ENCODE peak calls at places on chromosomes 11 and 22, in seven cellular contexts. One of them, this sample, is unnamed.

GRCh38 chr22:27270818-27271510 is 530.6 kb downstream of the MN1 start:
- DNase-seq in HepG2: no peak
- DNase-seq in SK-N-SH: no peak
- DNase-seq in H1: no peak
- DNase-seq in K562: no peak
- DNase-seq in GM12878: no peak
- DNase-seq in Panc1: no peak
- DNase-seq in this sample: no peak

GRCh38 chr11:2294340-2295290 is 7.1 kb downstream of the C11orf21 start:
- DNase-seq in HepG2: no peak
- DNase-seq in SK-N-SH: no peak
- DNase-seq in H1: peak
- DNase-seq in K562: no peak
- DNase-seq in GM12878: no peak
- DNase-seq in Panc1: no peak
- DNase-seq in this sample: no peak

GRCh38 chr11:19232910-19233503 is 7.7 kb downstream of the E2F8 start:
- DNase-seq in HepG2: no peak
- DNase-seq in SK-N-SH: no peak
- DNase-seq in H1: no peak
- DNase-seq in K562: no peak
- DNase-seq in GM12878: no peak
- DNase-seq in Panc1: peak
- DNase-seq in this sample: peak

GRCh38 chr22:46863794-46864193 is 101.3 kb downstream of the TBC1D22A start:
- DNase-seq in HepG2: peak
- DNase-seq in SK-N-SH: no peak
- DNase-seq in H1: no peak
- DNase-seq in K562: no peak
- DNase-seq in GM12878: no peak
- DNase-seq in Panc1: no peak
- DNase-seq in this sample: no peak

GRCh38 chr22:19847345-19847632 is 7.4 kb downstream of the GNB1L start:
- DNase-seq in HepG2: no peak
- DNase-seq in SK-N-SH: no peak
- DNase-seq in H1: no peak
- DNase-seq in K562: peak
- DNase-seq in GM12878: no peak
- DNase-seq in Panc1: no peak
- DNase-seq in this sample: no peak

GRCh38 chr22:31680764-31681624 is 19.0 kb upstream of the PISD start:
- DNase-seq in HepG2: no peak
- DNase-seq in SK-N-SH: no peak
- DNase-seq in H1: no peak
- DNase-seq in K562: no peak
- DNase-seq in GM12878: no peak
- DNase-seq in Panc1: no peak
- DNase-seq in this sample: no peak

GRCh38 chr11:15622231-15622890 is 507.6 kb downstream of the INSC start:
- DNase-seq in HepG2: no peak
- DNase-seq in SK-N-SH: no peak
- DNase-seq in H1: no peak
- DNase-seq in K562: no peak
- DNase-seq in GM12878: no peak
- DNase-seq in Panc1: no peak
- DNase-seq in this sample: no peak

GRCh38 chr22:31853736-31854500 is 90.4 kb upstream of the YWHAH start:
- DNase-seq in HepG2: no peak
- DNase-seq in SK-N-SH: no peak
- DNase-seq in H1: no peak
- DNase-seq in K562: no peak
- DNase-seq in GM12878: no peak
- DNase-seq in Panc1: no peak
- DNase-seq in this sample: no peak

GRCh38 chr11:96112192-96113099 is 188.5 kb upstream of the MTMR2 start:
- DNase-seq in HepG2: no peak
- DNase-seq in SK-N-SH: no peak
- DNase-seq in H1: no peak
- DNase-seq in K562: no peak
- DNase-seq in GM12878: peak
- DNase-seq in Panc1: no peak
- DNase-seq in this sample: no peak
- TF ChIP-seq SIN3A in HepG2: no peak
- TF ChIP-seq SIN3A in SK-N-SH: no peak
- TF ChIP-seq SIN3A in H1: no peak
- TF ChIP-seq SIN3A in K562: no peak
- TF ChIP-seq SIN3A in GM12878: no peak
- TF ChIP-seq SIN3A in Panc1: no peak
- TF ChIP-seq SIN3A in this sample: no peak

GRCh38 chr22:45170001-45170466 is 6.3 kb downstream of the NUP50 start:
- DNase-seq in HepG2: no peak
- DNase-seq in SK-N-SH: no peak
- DNase-seq in H1: no peak
- DNase-seq in K562: peak
- DNase-seq in GM12878: no peak
- DNase-seq in Panc1: no peak
- DNase-seq in this sample: no peak
- TF ChIP-seq SIN3A in HepG2: no peak
- TF ChIP-seq SIN3A in SK-N-SH: no peak
- TF ChIP-seq SIN3A in H1: no peak
- TF ChIP-seq SIN3A in K562: no peak
- TF ChIP-seq SIN3A in GM12878: no peak
- TF ChIP-seq SIN3A in Panc1: no peak
- TF ChIP-seq SIN3A in this sample: no peak

GRCh38 chr11:61160487-61161189 is 588 bp downstream of the VPS37C start:
- DNase-seq in HepG2: no peak
- DNase-seq in SK-N-SH: no peak
- DNase-seq in H1: peak
- DNase-seq in K562: no peak
- DNase-seq in GM12878: no peak
- DNase-seq in Panc1: no peak
- DNase-seq in this sample: no peak
- TF ChIP-seq SIN3A in HepG2: no peak
- TF ChIP-seq SIN3A in SK-N-SH: no peak
- TF ChIP-seq SIN3A in H1: no peak
- TF ChIP-seq SIN3A in K562: no peak
- TF ChIP-seq SIN3A in GM12878: no peak
- TF ChIP-seq SIN3A in Panc1: no peak
- TF ChIP-seq SIN3A in this sample: no peak

DNA sequence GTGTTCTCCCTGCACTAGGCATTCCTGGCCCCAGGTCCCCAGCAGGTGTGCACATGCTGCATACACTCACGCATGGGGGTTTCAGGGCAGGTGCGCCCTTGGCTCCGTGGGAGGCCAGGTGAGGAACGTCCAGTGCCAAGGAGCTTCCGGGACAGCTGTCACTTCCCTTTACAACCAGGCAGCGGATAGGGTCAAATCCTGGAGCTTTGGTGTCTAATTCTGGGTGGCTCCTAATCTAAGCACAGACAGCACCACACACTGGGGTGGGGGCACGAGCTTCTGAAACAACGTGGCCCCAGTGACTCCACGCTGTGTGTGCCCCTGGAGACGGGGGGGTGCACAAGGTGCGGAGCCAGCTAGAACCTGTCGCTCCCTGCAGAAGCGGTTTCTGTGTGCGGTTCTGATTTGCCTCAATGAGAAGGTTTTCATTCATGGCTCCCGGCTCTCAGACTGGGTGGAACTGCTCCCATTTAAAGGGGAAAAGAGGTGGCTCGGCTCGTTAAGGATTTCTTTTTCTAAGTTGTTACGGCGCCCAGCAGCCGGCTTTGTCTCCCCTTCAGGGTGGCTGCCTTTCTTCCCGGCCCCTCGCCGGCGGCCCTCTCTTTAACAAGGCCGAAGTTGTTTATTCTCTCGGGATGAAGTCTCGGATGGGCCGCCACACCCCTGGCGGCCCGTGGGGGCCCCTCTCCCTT is 5.0 kb downstream of the CCND1 start:
- DNase-seq in HepG2: no peak
- DNase-seq in SK-N-SH: no peak
- DNase-seq in H1: no peak
- DNase-seq in K562: no peak
- DNase-seq in GM12878: no peak
- DNase-seq in Panc1: no peak
- DNase-seq in this sample: no peak
- TF ChIP-seq SIN3A in HepG2: no peak
- TF ChIP-seq SIN3A in SK-N-SH: no peak
- TF ChIP-seq SIN3A in H1: no peak
- TF ChIP-seq SIN3A in K562: no peak
- TF ChIP-seq SIN3A in GM12878: no peak
- TF ChIP-seq SIN3A in Panc1: no peak
- TF ChIP-seq SIN3A in this sample: no peak

DNA sequence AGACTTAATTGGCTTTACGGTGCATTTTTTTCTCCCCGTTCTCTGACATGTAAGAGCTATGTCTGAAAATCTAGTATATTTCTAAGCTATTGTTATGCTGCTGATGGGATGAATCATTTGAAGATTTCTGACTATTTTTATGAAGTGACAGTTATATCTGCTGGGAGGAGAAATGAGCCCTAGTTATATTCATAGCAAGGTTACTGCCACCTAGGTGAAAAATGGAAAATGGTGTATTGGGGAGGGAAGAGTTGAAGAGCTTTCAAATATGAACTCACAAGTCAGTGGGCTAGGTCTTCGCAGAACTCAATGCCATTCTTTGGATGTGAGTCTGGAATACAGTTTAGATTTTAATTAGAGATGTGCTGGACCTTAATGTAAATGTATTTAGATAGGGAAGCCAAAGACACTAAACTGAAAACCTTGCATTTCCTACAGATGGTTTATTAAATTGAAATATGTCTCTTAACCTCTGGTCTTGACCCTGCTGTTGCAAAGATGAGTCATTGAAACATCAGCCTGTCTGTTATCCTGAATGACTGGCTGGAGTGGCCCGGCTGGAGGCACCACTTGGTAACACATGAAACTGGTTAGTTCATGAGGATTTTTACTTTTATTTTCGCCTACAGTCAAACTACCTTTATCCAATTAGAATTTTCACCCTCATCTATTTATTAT is 293.7 kb downstream of the DDX10 start:
- DNase-seq in HepG2: no peak
- DNase-seq in SK-N-SH: peak
- DNase-seq in H1: no peak
- DNase-seq in K562: peak
- DNase-seq in GM12878: no peak
- DNase-seq in Panc1: peak
- DNase-seq in this sample: no peak
- TF ChIP-seq SIN3A in HepG2: no peak
- TF ChIP-seq SIN3A in SK-N-SH: no peak
- TF ChIP-seq SIN3A in H1: no peak
- TF ChIP-seq SIN3A in K562: no peak
- TF ChIP-seq SIN3A in GM12878: no peak
- TF ChIP-seq SIN3A in Panc1: no peak
- TF ChIP-seq SIN3A in this sample: no peak

This sample was measured in HCT116.